ENCODE peak calls at places on chromosome 18, in four cellular contexts. One of them, this sample, is unnamed.
A peak's percentile ranks its signal among the peaks of the same experiment; 100 is the strongest.

GRCh38 chr18:44781890-44782289 is 101.2 kb downstream of the SETBP1 start:
- DNase-seq in NCI-H1092: no peak
- DNase-seq in NCI-H526: no peak
- DNase-seq in activated T-cell treated with anti-CD3 and anti-CD28 coated beads, Interleukin-2, amount 50 U/mL, for 1 hour: no peak
- DNase-seq in this sample: no peak

GRCh38 chr18:26574958-26575864 is 26.9 kb upstream of the KCTD1 start:
- DNase-seq in NCI-H1092: no peak
- DNase-seq in NCI-H526: peak; percentile 7
- DNase-seq in activated T-cell treated with anti-CD3 and anti-CD28 coated beads, Interleukin-2, amount 50 U/mL, for 1 hour: no peak
- DNase-seq in this sample: peak; percentile 59

GRCh38 chr18:69580107-69580506 is 179.4 kb downstream of the DOK6 start:
- DNase-seq in NCI-H1092: no peak
- DNase-seq in NCI-H526: no peak
- DNase-seq in activated T-cell treated with anti-CD3 and anti-CD28 coated beads, Interleukin-2, amount 50 U/mL, for 1 hour: no peak
- DNase-seq in this sample: peak; percentile 19

GRCh38 chr18:79590191-79591039 is 89.2 kb upstream of the CTDP1 start:
- DNase-seq in NCI-H1092: no peak
- DNase-seq in NCI-H526: no peak
- DNase-seq in activated T-cell treated with anti-CD3 and anti-CD28 coated beads, Interleukin-2, amount 50 U/mL, for 1 hour: no peak
- DNase-seq in this sample: no peak

GRCh38 chr18:22822024-22822423 is 111.1 kb upstream of the RBBP8 start:
- DNase-seq in NCI-H1092: no peak
- DNase-seq in NCI-H526: no peak
- DNase-seq in activated T-cell treated with anti-CD3 and anti-CD28 coated beads, Interleukin-2, amount 50 U/mL, for 1 hour: no peak
- DNase-seq in this sample: peak; percentile 55

GRCh38 chr18:29083545-29083944 is 906.6 kb upstream of the CDH2 start:
- DNase-seq in NCI-H1092: peak; percentile 38
- DNase-seq in NCI-H526: no peak
- DNase-seq in activated T-cell treated with anti-CD3 and anti-CD28 coated beads, Interleukin-2, amount 50 U/mL, for 1 hour: no peak
- DNase-seq in this sample: no peak

GRCh38 chr18:45850021-45850420 is 24.5 kb downstream of the SIGLEC15 start:
- DNase-seq in NCI-H1092: no peak
- DNase-seq in NCI-H526: peak; percentile 4
- DNase-seq in activated T-cell treated with anti-CD3 and anti-CD28 coated beads, Interleukin-2, amount 50 U/mL, for 1 hour: no peak
- DNase-seq in this sample: no peak

GRCh38 chr18:51342815-51343214 is 145.3 kb upstream of the MEX3C start:
- DNase-seq in NCI-H1092: no peak
- DNase-seq in NCI-H526: no peak
- DNase-seq in activated T-cell treated with anti-CD3 and anti-CD28 coated beads, Interleukin-2, amount 50 U/mL, for 1 hour: no peak
- DNase-seq in this sample: no peak

GRCh38 chr18:30658306-30658705 is 384.2 kb downstream of the DSC3 start:
- DNase-seq in NCI-H1092: no peak
- DNase-seq in NCI-H526: no peak
- DNase-seq in activated T-cell treated with anti-CD3 and anti-CD28 coated beads, Interleukin-2, amount 50 U/mL, for 1 hour: no peak
- DNase-seq in this sample: no peak

GRCh38 chr18:49359732-49360444 is 100.6 kb downstream of the DYM start:
- DNase-seq in NCI-H1092: no peak
- DNase-seq in NCI-H526: no peak
- DNase-seq in activated T-cell treated with anti-CD3 and anti-CD28 coated beads, Interleukin-2, amount 50 U/mL, for 1 hour: no peak
- DNase-seq in this sample: no peak

GRCh38 chr18:44679056-44679911 is 1.4 kb upstream of the SETBP1 start:
- DNase-seq in NCI-H1092: peak; percentile 87
- DNase-seq in NCI-H526: peak; percentile 86
- DNase-seq in activated T-cell treated with anti-CD3 and anti-CD28 coated beads, Interleukin-2, amount 50 U/mL, for 1 hour: peak; percentile 62
- DNase-seq in this sample: peak; percentile 62

GRCh38 chr18:22552254-22552653 is 134.5 kb upstream of the CTAGE1 start:
- DNase-seq in NCI-H1092: no peak
- DNase-seq in NCI-H526: no peak
- DNase-seq in activated T-cell treated with anti-CD3 and anti-CD28 coated beads, Interleukin-2, amount 50 U/mL, for 1 hour: no peak
- DNase-seq in this sample: no peak

GRCh38 chr18:32040936-32041335 is 22.3 kb downstream of the RNF125 start:
- DNase-seq in NCI-H1092: no peak
- DNase-seq in NCI-H526: no peak
- DNase-seq in activated T-cell treated with anti-CD3 and anti-CD28 coated beads, Interleukin-2, amount 50 U/mL, for 1 hour: no peak
- DNase-seq in this sample: peak; percentile 95

GRCh38 chr18:78293516-78293915 is 686.1 kb upstream of the SALL3 start:
- DNase-seq in NCI-H1092: peak; percentile 31
- DNase-seq in NCI-H526: no peak
- DNase-seq in activated T-cell treated with anti-CD3 and anti-CD28 coated beads, Interleukin-2, amount 50 U/mL, for 1 hour: no peak
- DNase-seq in this sample: no peak

GRCh38 chr18:35610089-35610488 is 28.5 kb downstream of the GALNT1 start:
- DNase-seq in NCI-H1092: no peak
- DNase-seq in NCI-H526: peak; percentile 19
- DNase-seq in activated T-cell treated with anti-CD3 and anti-CD28 coated beads, Interleukin-2, amount 50 U/mL, for 1 hour: no peak
- DNase-seq in this sample: no peak

GRCh38 chr18:34025172-34025801 is 199.4 kb downstream of the NOL4 start:
- DNase-seq in NCI-H1092: no peak
- DNase-seq in NCI-H526: no peak
- DNase-seq in activated T-cell treated with anti-CD3 and anti-CD28 coated beads, Interleukin-2, amount 50 U/mL, for 1 hour: no peak
- DNase-seq in this sample: no peak

GRCh38 chr18:13353424-13353823 is 134.9 kb downstream of the LDLRAD4 start:
- DNase-seq in NCI-H1092: no peak
- DNase-seq in NCI-H526: no peak
- DNase-seq in activated T-cell treated with anti-CD3 and anti-CD28 coated beads, Interleukin-2, amount 50 U/mL, for 1 hour: no peak
- DNase-seq in this sample: no peak

GRCh38 chr18:8767356-8767755 is 62.0 kb downstream of the MTCL1 start:
- DNase-seq in NCI-H1092: no peak
- DNase-seq in NCI-H526: no peak
- DNase-seq in activated T-cell treated with anti-CD3 and anti-CD28 coated beads, Interleukin-2, amount 50 U/mL, for 1 hour: no peak
- DNase-seq in this sample: no peak

GRCh38 chr18:78677483-78678317 is 301.9 kb upstream of the SALL3 start:
- DNase-seq in NCI-H1092: no peak
- DNase-seq in NCI-H526: no peak
- DNase-seq in activated T-cell treated with anti-CD3 and anti-CD28 coated beads, Interleukin-2, amount 50 U/mL, for 1 hour: no peak
- DNase-seq in this sample: no peak

GRCh38 chr18:37450434-37451133 is 115.0 kb downstream of the CELF4 start:
- DNase-seq in NCI-H1092: peak; percentile 78
- DNase-seq in NCI-H526: peak; percentile 48
- DNase-seq in activated T-cell treated with anti-CD3 and anti-CD28 coated beads, Interleukin-2, amount 50 U/mL, for 1 hour: no peak
- DNase-seq in this sample: no peak

GRCh38 chr18:22560797-22561196 is 143.1 kb upstream of the CTAGE1 start:
- DNase-seq in NCI-H1092: no peak
- DNase-seq in NCI-H526: no peak
- DNase-seq in activated T-cell treated with anti-CD3 and anti-CD28 coated beads, Interleukin-2, amount 50 U/mL, for 1 hour: no peak
- DNase-seq in this sample: no peak

GRCh38 chr18:76487782-76488181 is 7.3 kb downstream of the ZNF516 start:
- DNase-seq in NCI-H1092: no peak
- DNase-seq in NCI-H526: peak; percentile 57
- DNase-seq in activated T-cell treated with anti-CD3 and anti-CD28 coated beads, Interleukin-2, amount 50 U/mL, for 1 hour: no peak
- DNase-seq in this sample: no peak

GRCh38 chr18:33751613-33752221 is 173.7 kb downstream of the ASXL3 start:
- DNase-seq in NCI-H1092: peak; percentile 77
- DNase-seq in NCI-H526: peak; percentile 23
- DNase-seq in activated T-cell treated with anti-CD3 and anti-CD28 coated beads, Interleukin-2, amount 50 U/mL, for 1 hour: no peak
- DNase-seq in this sample: peak; percentile 1

GRCh38 chr18:75915941-75916640 is 488.6 kb upstream of the SMIM21 start:
- DNase-seq in NCI-H1092: peak; percentile 81
- DNase-seq in NCI-H526: peak; percentile 72
- DNase-seq in activated T-cell treated with anti-CD3 and anti-CD28 coated beads, Interleukin-2, amount 50 U/mL, for 1 hour: no peak
- DNase-seq in this sample: no peak

GRCh38 chr18:45478889-45479288 is 136.4 kb upstream of the SLC14A2 start:
- DNase-seq in NCI-H1092: no peak
- DNase-seq in NCI-H526: no peak
- DNase-seq in activated T-cell treated with anti-CD3 and anti-CD28 coated beads, Interleukin-2, amount 50 U/mL, for 1 hour: no peak
- DNase-seq in this sample: no peak

GRCh38 chr18:78977627-78978271 is 1.9 kb upstream of the SALL3 start:
- DNase-seq in NCI-H1092: no peak
- DNase-seq in NCI-H526: no peak
- DNase-seq in activated T-cell treated with anti-CD3 and anti-CD28 coated beads, Interleukin-2, amount 50 U/mL, for 1 hour: no peak
- DNase-seq in this sample: no peak

GRCh38 chr18:34562252-34562870 is 147.7 kb upstream of the DTNA start:
- DNase-seq in NCI-H1092: no peak
- DNase-seq in NCI-H526: no peak
- DNase-seq in activated T-cell treated with anti-CD3 and anti-CD28 coated beads, Interleukin-2, amount 50 U/mL, for 1 hour: no peak
- DNase-seq in this sample: no peak

GRCh38 chr18:5582849-5583667 is 39.3 kb upstream of the EPB41L3 start:
- DNase-seq in NCI-H1092: no peak
- DNase-seq in NCI-H526: no peak
- DNase-seq in activated T-cell treated with anti-CD3 and anti-CD28 coated beads, Interleukin-2, amount 50 U/mL, for 1 hour: no peak
- DNase-seq in this sample: peak; percentile 20

GRCh38 chr18:1422634-1423033 is 518.0 kb downstream of the ADCYAP1 start:
- DNase-seq in NCI-H1092: no peak
- DNase-seq in NCI-H526: no peak
- DNase-seq in activated T-cell treated with anti-CD3 and anti-CD28 coated beads, Interleukin-2, amount 50 U/mL, for 1 hour: no peak
- DNase-seq in this sample: no peak

GRCh38 chr18:12236934-12237832 is 17.0 kb upstream of the CIDEA start:
- DNase-seq in NCI-H1092: peak; percentile 14
- DNase-seq in NCI-H526: peak; percentile 63
- DNase-seq in activated T-cell treated with anti-CD3 and anti-CD28 coated beads, Interleukin-2, amount 50 U/mL, for 1 hour: peak; percentile 63
- DNase-seq in this sample: peak; percentile 40

GRCh38 chr18:79483971-79484491 is 88.3 kb downstream of the NFATC1 start:
- DNase-seq in NCI-H1092: no peak
- DNase-seq in NCI-H526: no peak
- DNase-seq in activated T-cell treated with anti-CD3 and anti-CD28 coated beads, Interleukin-2, amount 50 U/mL, for 1 hour: no peak
- DNase-seq in this sample: no peak

GRCh38 chr18:74283255-74283554 is 8.6 kb downstream of the CYB5A start:
- DNase-seq in NCI-H1092: no peak
- DNase-seq in NCI-H526: no peak
- DNase-seq in activated T-cell treated with anti-CD3 and anti-CD28 coated beads, Interleukin-2, amount 50 U/mL, for 1 hour: no peak
- DNase-seq in this sample: no peak

This sample was measured in foreskin melanocyte.